ENCODE peak calls at places on chromosomes 1 and 21, in four cellular contexts. One of them, this sample, is unnamed.

GRCh38 chr1:67019600-67020136 is 34.3 kb downstream of the SLC35D1 start:
- DNase-seq in thoracic aorta: no peak
- DNase-seq in stimulated activated CD4-positive, alpha-beta T cell treated with anti-CD3 and anti-CD28 coated beads, Interleukin-1b, Interleukin-23, amount 100 ng/mL, for 24 hours: no peak
- DNase-seq in mucosa of descending colon: no peak
- DNase-seq in this sample: peak; percentile 88

GRCh38 chr1:64396817-64397216 is 73.1 kb upstream of the CACHD1 start:
- DNase-seq in thoracic aorta: no peak
- DNase-seq in stimulated activated CD4-positive, alpha-beta T cell treated with anti-CD3 and anti-CD28 coated beads, Interleukin-1b, Interleukin-23, amount 100 ng/mL, for 24 hours: no peak
- DNase-seq in mucosa of descending colon: no peak
- DNase-seq in this sample: no peak

GRCh38 chr1:219549215-219549614 is 63.7 kb downstream of the ZC3H11B start:
- DNase-seq in thoracic aorta: no peak
- DNase-seq in stimulated activated CD4-positive, alpha-beta T cell treated with anti-CD3 and anti-CD28 coated beads, Interleukin-1b, Interleukin-23, amount 100 ng/mL, for 24 hours: no peak
- DNase-seq in mucosa of descending colon: no peak
- DNase-seq in this sample: no peak

GRCh38 chr1:207814469-207814868 is 62.6 kb downstream of the CD46 start:
- DNase-seq in thoracic aorta: no peak
- DNase-seq in stimulated activated CD4-positive, alpha-beta T cell treated with anti-CD3 and anti-CD28 coated beads, Interleukin-1b, Interleukin-23, amount 100 ng/mL, for 24 hours: no peak
- DNase-seq in mucosa of descending colon: no peak
- DNase-seq in this sample: no peak

GRCh38 chr1:10724052-10724494 is 72.4 kb downstream of the CASZ1 start:
- DNase-seq in thoracic aorta: no peak
- DNase-seq in stimulated activated CD4-positive, alpha-beta T cell treated with anti-CD3 and anti-CD28 coated beads, Interleukin-1b, Interleukin-23, amount 100 ng/mL, for 24 hours: no peak
- DNase-seq in mucosa of descending colon: peak; percentile 54
- DNase-seq in this sample: peak; percentile 39

GRCh38 chr1:22915280-22915679 is 57.4 kb downstream of the LACTBL1 start:
- DNase-seq in thoracic aorta: no peak
- DNase-seq in stimulated activated CD4-positive, alpha-beta T cell treated with anti-CD3 and anti-CD28 coated beads, Interleukin-1b, Interleukin-23, amount 100 ng/mL, for 24 hours: no peak
- DNase-seq in mucosa of descending colon: no peak
- DNase-seq in this sample: no peak

GRCh38 chr21:46124926-46125845 is 27.3 kb downstream of the COL6A2 start:
- DNase-seq in thoracic aorta: no peak
- DNase-seq in stimulated activated CD4-positive, alpha-beta T cell treated with anti-CD3 and anti-CD28 coated beads, Interleukin-1b, Interleukin-23, amount 100 ng/mL, for 24 hours: no peak
- DNase-seq in mucosa of descending colon: peak; percentile 10
- DNase-seq in this sample: no peak

GRCh38 chr21:23837564-23837963 is 1769.7 kb downstream of the MRPL39 start:
- DNase-seq in thoracic aorta: no peak
- DNase-seq in stimulated activated CD4-positive, alpha-beta T cell treated with anti-CD3 and anti-CD28 coated beads, Interleukin-1b, Interleukin-23, amount 100 ng/mL, for 24 hours: no peak
- DNase-seq in mucosa of descending colon: no peak
- DNase-seq in this sample: no peak

GRCh38 chr21:46033410-46034404 is 52.1 kb downstream of the COL6A1 start:
- DNase-seq in thoracic aorta: no peak
- DNase-seq in stimulated activated CD4-positive, alpha-beta T cell treated with anti-CD3 and anti-CD28 coated beads, Interleukin-1b, Interleukin-23, amount 100 ng/mL, for 24 hours: no peak
- DNase-seq in mucosa of descending colon: peak; percentile 21
- DNase-seq in this sample: no peak

GRCh38 chr1:26797627-26798026 is 9.9 kb downstream of the PIGV start:
- DNase-seq in thoracic aorta: no peak
- DNase-seq in stimulated activated CD4-positive, alpha-beta T cell treated with anti-CD3 and anti-CD28 coated beads, Interleukin-1b, Interleukin-23, amount 100 ng/mL, for 24 hours: no peak
- DNase-seq in mucosa of descending colon: no peak
- DNase-seq in this sample: no peak

GRCh38 chr1:21220815-21221214 is 44.1 kb upstream of the EIF4G3 start:
- DNase-seq in thoracic aorta: no peak
- DNase-seq in stimulated activated CD4-positive, alpha-beta T cell treated with anti-CD3 and anti-CD28 coated beads, Interleukin-1b, Interleukin-23, amount 100 ng/mL, for 24 hours: no peak
- DNase-seq in mucosa of descending colon: no peak
- DNase-seq in this sample: peak; percentile 21

GRCh38 chr21:41623945-41624344 is 116.0 kb upstream of the TMPRSS2 start:
- DNase-seq in thoracic aorta: no peak
- DNase-seq in stimulated activated CD4-positive, alpha-beta T cell treated with anti-CD3 and anti-CD28 coated beads, Interleukin-1b, Interleukin-23, amount 100 ng/mL, for 24 hours: no peak
- DNase-seq in mucosa of descending colon: no peak
- DNase-seq in this sample: no peak

GRCh38 chr1:10830961-10831669 is 34.7 kb upstream of the CASZ1 start:
- DNase-seq in thoracic aorta: no peak
- DNase-seq in stimulated activated CD4-positive, alpha-beta T cell treated with anti-CD3 and anti-CD28 coated beads, Interleukin-1b, Interleukin-23, amount 100 ng/mL, for 24 hours: no peak
- DNase-seq in mucosa of descending colon: no peak
- DNase-seq in this sample: no peak

GRCh38 chr1:192263436-192263835 is 53.4 kb upstream of the RGS21 start:
- DNase-seq in thoracic aorta: no peak
- DNase-seq in stimulated activated CD4-positive, alpha-beta T cell treated with anti-CD3 and anti-CD28 coated beads, Interleukin-1b, Interleukin-23, amount 100 ng/mL, for 24 hours: no peak
- DNase-seq in mucosa of descending colon: no peak
- DNase-seq in this sample: peak; percentile 80

GRCh38 chr1:189657715-189658114 is 819.9 kb downstream of the BRINP3 start:
- DNase-seq in thoracic aorta: no peak
- DNase-seq in stimulated activated CD4-positive, alpha-beta T cell treated with anti-CD3 and anti-CD28 coated beads, Interleukin-1b, Interleukin-23, amount 100 ng/mL, for 24 hours: no peak
- DNase-seq in mucosa of descending colon: no peak
- DNase-seq in this sample: no peak

GRCh38 chr1:178871551-178872320 is 859 bp upstream of the ANGPTL1 start:
- DNase-seq in thoracic aorta: no peak
- DNase-seq in stimulated activated CD4-positive, alpha-beta T cell treated with anti-CD3 and anti-CD28 coated beads, Interleukin-1b, Interleukin-23, amount 100 ng/mL, for 24 hours: no peak
- DNase-seq in mucosa of descending colon: no peak
- DNase-seq in this sample: no peak

GRCh38 chr1:36285450-36286101 is 20.6 kb upstream of the SH3D21 start:
- DNase-seq in thoracic aorta: no peak
- DNase-seq in stimulated activated CD4-positive, alpha-beta T cell treated with anti-CD3 and anti-CD28 coated beads, Interleukin-1b, Interleukin-23, amount 100 ng/mL, for 24 hours: no peak
- DNase-seq in mucosa of descending colon: no peak
- DNase-seq in this sample: peak; percentile 88

GRCh38 chr1:85623061-85623471 is 42.5 kb downstream of the CCN1 start:
- DNase-seq in thoracic aorta: no peak
- DNase-seq in stimulated activated CD4-positive, alpha-beta T cell treated with anti-CD3 and anti-CD28 coated beads, Interleukin-1b, Interleukin-23, amount 100 ng/mL, for 24 hours: no peak
- DNase-seq in mucosa of descending colon: no peak
- DNase-seq in this sample: peak; percentile 98

GRCh38 chr1:96306809-96307208 is 414.8 kb upstream of the PTBP2 start:
- DNase-seq in thoracic aorta: no peak
- DNase-seq in stimulated activated CD4-positive, alpha-beta T cell treated with anti-CD3 and anti-CD28 coated beads, Interleukin-1b, Interleukin-23, amount 100 ng/mL, for 24 hours: no peak
- DNase-seq in mucosa of descending colon: no peak
- DNase-seq in this sample: peak; percentile 45

GRCh38 chr1:230633469-230633868 is 8.8 kb upstream of the COG2 start:
- DNase-seq in thoracic aorta: no peak
- DNase-seq in stimulated activated CD4-positive, alpha-beta T cell treated with anti-CD3 and anti-CD28 coated beads, Interleukin-1b, Interleukin-23, amount 100 ng/mL, for 24 hours: no peak
- DNase-seq in mucosa of descending colon: no peak
- DNase-seq in this sample: no peak

GRCh38 chr1:234866007-234866866 is 256.3 kb upstream of the IRF2BP2 start:
- DNase-seq in thoracic aorta: no peak
- DNase-seq in stimulated activated CD4-positive, alpha-beta T cell treated with anti-CD3 and anti-CD28 coated beads, Interleukin-1b, Interleukin-23, amount 100 ng/mL, for 24 hours: no peak
- DNase-seq in mucosa of descending colon: no peak
- DNase-seq in this sample: peak; percentile 76

GRCh38 chr1:232876506-232877360 is 71.5 kb downstream of the MAP10 start:
- DNase-seq in thoracic aorta: no peak
- DNase-seq in stimulated activated CD4-positive, alpha-beta T cell treated with anti-CD3 and anti-CD28 coated beads, Interleukin-1b, Interleukin-23, amount 100 ng/mL, for 24 hours: no peak
- DNase-seq in mucosa of descending colon: no peak
- DNase-seq in this sample: no peak

GRCh38 chr1:82284213-82284612 is 483.5 kb downstream of the ADGRL2 start:
- DNase-seq in thoracic aorta: no peak
- DNase-seq in stimulated activated CD4-positive, alpha-beta T cell treated with anti-CD3 and anti-CD28 coated beads, Interleukin-1b, Interleukin-23, amount 100 ng/mL, for 24 hours: no peak
- DNase-seq in mucosa of descending colon: no peak
- DNase-seq in this sample: no peak

GRCh38 chr1:61125263-61125662 is 42.9 kb downstream of the NFIA start:
- DNase-seq in thoracic aorta: no peak
- DNase-seq in stimulated activated CD4-positive, alpha-beta T cell treated with anti-CD3 and anti-CD28 coated beads, Interleukin-1b, Interleukin-23, amount 100 ng/mL, for 24 hours: no peak
- DNase-seq in mucosa of descending colon: no peak
- DNase-seq in this sample: no peak

GRCh38 chr1:39301606-39302005 is 97.1 kb downstream of the MACF1 start:
- DNase-seq in thoracic aorta: no peak
- DNase-seq in stimulated activated CD4-positive, alpha-beta T cell treated with anti-CD3 and anti-CD28 coated beads, Interleukin-1b, Interleukin-23, amount 100 ng/mL, for 24 hours: no peak
- DNase-seq in mucosa of descending colon: no peak
- DNase-seq in this sample: peak; percentile 35

GRCh38 chr1:59414406-59415133 is 117.7 kb downstream of the FGGY start:
- DNase-seq in thoracic aorta: no peak
- DNase-seq in stimulated activated CD4-positive, alpha-beta T cell treated with anti-CD3 and anti-CD28 coated beads, Interleukin-1b, Interleukin-23, amount 100 ng/mL, for 24 hours: no peak
- DNase-seq in mucosa of descending colon: no peak
- DNase-seq in this sample: peak; percentile 62

GRCh38 chr1:35631396-35631795 is 9.9 kb downstream of the PSMB2 start:
- DNase-seq in thoracic aorta: no peak
- DNase-seq in stimulated activated CD4-positive, alpha-beta T cell treated with anti-CD3 and anti-CD28 coated beads, Interleukin-1b, Interleukin-23, amount 100 ng/mL, for 24 hours: no peak
- DNase-seq in mucosa of descending colon: no peak
- DNase-seq in this sample: no peak

GRCh38 chr21:20570824-20571232 is 427.4 kb upstream of the NCAM2 start:
- DNase-seq in thoracic aorta: no peak
- DNase-seq in stimulated activated CD4-positive, alpha-beta T cell treated with anti-CD3 and anti-CD28 coated beads, Interleukin-1b, Interleukin-23, amount 100 ng/mL, for 24 hours: no peak
- DNase-seq in mucosa of descending colon: no peak
- DNase-seq in this sample: no peak